ENCODE peak calls at places on chromosomes 12 and 14, in six cellular contexts. D, T, O, Z, X and J are unnamed samples. For H3K36me3 and H3K27me3, the result is how much of the 10 kb centered on the place peaks cover.

GRCh38 chr12:11823043-11823442 is 173.6 kb downstream of the ETV6 start:
- DNase-seq in X (no peak), D (no peak), T (no peak), Z (peak), O (no peak), J (no peak)

GRCh38 chr14:102262894-102263462 is 42.0 kb downstream of the MOK start:
- DNase-seq in T (no peak), O (peak), Z (peak), X (no peak), D (no peak), J (peak)

GRCh38 chr14:29913550-29913949 is 14.1 kb downstream of the PRKD1 start:
- DNase-seq in Z (peak), T (no peak), X (no peak), O (no peak), D (no peak), J (no peak)

GRCh38 chr14:71692496-71692895 is 239.7 kb upstream of the RGS6 start:
- DNase-seq in O (no peak), D (no peak), T (no peak), X (no peak), Z (peak), J (no peak)

GRCh38 chr12:11685261-11685660 is 35.8 kb downstream of the ETV6 start:
- DNase-seq in X (no peak), Z (no peak), T (no peak), O (no peak), D (no peak), J (no peak)

GRCh38 chr12:40632933-40633332 is 59.3 kb upstream of the CNTN1 start:
- DNase-seq in T (no peak), O (no peak), Z (no peak), X (no peak), D (no peak), J (no peak)

GRCh38 chr14:101626331-101626730 is 65.0 kb downstream of the DIO3 start:
- DNase-seq in D (no peak), X (no peak), O (no peak), Z (no peak), T (no peak), J (no peak)

GRCh38 chr12:114936148-114937099 is 252.4 kb upstream of the TBX3 start:
- DNase-seq in D (no peak), T (no peak), Z (peak), X (no peak), O (no peak), J (peak)

GRCh38 chr12:114272071-114272470 is 133.9 kb downstream of the TBX5 start:
- DNase-seq in T (no peak), Z (no peak), X (no peak), O (no peak), D (no peak), J (no peak)

GRCh38 chr14:102140027-102140749 is 491 bp downstream of the WDR20 start:
- DNase-seq in Z (no peak), X (peak), D (peak), O (peak), T (peak), J (peak)

GRCh38 chr12:114407034-114407420 is 1.1 kb upstream of the TBX5 start:
- DNase-seq in Z (peak), X (no peak), T (no peak), D (no peak), O (peak), J (no peak)

GRCh38 chr12:123114305-123115083 is 36.4 kb downstream of the PITPNM2 start:
- DNase-seq in Z (no peak), O (no peak), T (no peak), D (no peak), X (no peak), J (no peak)

GRCh38 chr12:65414526-65414925 is 136.0 kb downstream of the MSRB3 start:
- DNase-seq in T (no peak), Z (peak), X (no peak), D (no peak), O (no peak), J (peak)

GRCh38 chr14:23433457-23433856 is 2.0 kb downstream of the MYH7 start:
- DNase-seq in O (peak), T (no peak), X (no peak), Z (no peak), D (no peak), J (no peak)

GRCh38 chr14:83583201-83583600 is 1946.7 kb upstream of the FLRT2 start:
- DNase-seq in X (no peak), D (no peak), Z (no peak), O (no peak), T (no peak), J (no peak)

GRCh38 chr14:79502751-79503148 is 708.6 kb downstream of the DIO2 start:
- DNase-seq in O (no peak), T (no peak), Z (peak), X (no peak), D (no peak), J (peak)

GRCh38 chr12:106955377-106956047 is at the start of gene TMEM263:
- DNase-seq in D (peak), Z (peak), X (peak), O (peak), T (peak), J (peak)

GRCh38 chr14:90049390-90049789 is 12.4 kb upstream of the KCNK13 start:
- DNase-seq in Z (no peak), D (no peak), T (no peak), X (no peak), O (peak), J (no peak)

GRCh38 chr12:94379479-94380113 is 80.1 kb downstream of the CEP83 start:
- DNase-seq in O (no peak), D (no peak), Z (peak), T (no peak), X (no peak), J (no peak)

GRCh38 chr12:54016478-54016964 is 7.7 kb downstream of the HOXC8 start:
- DNase-seq in O (no peak), Z (peak), T (no peak), D (no peak), X (no peak), J (no peak)

GRCh38 chr12:88896958-88897357 is 316.7 kb upstream of the KITLG start:
- DNase-seq in X (no peak), T (no peak), Z (peak), D (no peak), O (no peak), J (peak)

DNA sequence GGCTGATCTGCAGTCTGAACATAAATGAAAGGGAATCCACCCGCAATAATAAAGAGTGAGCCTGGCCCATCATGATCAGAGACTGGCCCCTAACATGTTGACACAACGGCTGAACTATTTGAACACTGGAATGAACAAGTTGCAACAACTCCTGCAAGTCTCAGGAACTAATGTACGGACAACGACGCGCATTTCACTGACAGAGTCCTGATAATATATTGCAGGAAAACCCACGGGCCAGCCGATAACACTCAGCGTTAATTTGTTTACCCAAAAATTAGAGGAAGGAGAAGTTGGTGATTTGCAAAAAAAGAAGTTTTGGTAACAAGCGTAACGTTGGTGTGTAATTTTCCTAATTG is 195.7 kb upstream of the BTG1 start:
- DNase-seq in O (no peak), X (no peak), D (no peak), Z (no peak), T (no peak), J (peak)
- H3K4me3 ChIP-seq in O (no peak), X (no peak), D (no peak), Z (no peak), T (no peak), J (peak)

DNA sequence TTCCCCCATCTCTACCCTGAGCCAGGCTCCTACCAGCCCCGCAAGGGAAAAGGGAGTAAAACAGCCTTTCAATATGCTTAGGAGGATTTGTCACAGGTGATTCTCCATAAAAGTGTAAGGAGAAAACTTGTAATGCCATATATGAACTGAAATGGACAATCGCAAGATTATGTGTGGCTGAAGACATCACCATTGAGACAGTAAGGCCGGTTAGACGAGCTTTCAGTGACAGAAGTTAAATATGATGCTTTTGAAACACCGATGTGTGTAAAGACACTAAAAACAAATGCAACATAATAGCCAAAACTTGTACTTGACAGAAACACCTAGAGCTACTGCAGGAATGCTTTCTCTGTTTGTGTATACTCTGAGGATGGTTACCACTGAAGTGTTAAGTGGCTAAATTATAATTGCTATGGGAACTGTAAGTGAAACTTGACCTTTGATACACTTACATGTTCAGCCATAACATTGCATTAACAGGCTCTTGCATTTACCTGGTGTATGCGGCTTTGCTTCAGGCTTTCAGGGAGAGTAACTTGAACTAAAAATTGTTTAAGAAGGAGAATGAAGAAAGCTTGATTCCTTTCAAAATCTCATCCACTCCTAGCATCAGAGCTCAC is 42.3 kb downstream of the FAR2 start:
- DNase-seq in Z (no peak), X (no peak), T (no peak), D (no peak), O (no peak), J (no peak)
- H3K36me3 ChIP-seq in Z (under half), X (under half), T (under half), D (under half), O (under half), J (under half)

GRCh38 chr12:131612092-131612755 is 98.7 kb upstream of the SFSWAP start:
- DNase-seq in O (no peak), X (no peak), T (no peak), Z (no peak), D (no peak), J (no peak)
- H3K27me3 ChIP-seq in O (under half), X (under half), T (under half), Z (under half), D (under half), J (under half)

DNA sequence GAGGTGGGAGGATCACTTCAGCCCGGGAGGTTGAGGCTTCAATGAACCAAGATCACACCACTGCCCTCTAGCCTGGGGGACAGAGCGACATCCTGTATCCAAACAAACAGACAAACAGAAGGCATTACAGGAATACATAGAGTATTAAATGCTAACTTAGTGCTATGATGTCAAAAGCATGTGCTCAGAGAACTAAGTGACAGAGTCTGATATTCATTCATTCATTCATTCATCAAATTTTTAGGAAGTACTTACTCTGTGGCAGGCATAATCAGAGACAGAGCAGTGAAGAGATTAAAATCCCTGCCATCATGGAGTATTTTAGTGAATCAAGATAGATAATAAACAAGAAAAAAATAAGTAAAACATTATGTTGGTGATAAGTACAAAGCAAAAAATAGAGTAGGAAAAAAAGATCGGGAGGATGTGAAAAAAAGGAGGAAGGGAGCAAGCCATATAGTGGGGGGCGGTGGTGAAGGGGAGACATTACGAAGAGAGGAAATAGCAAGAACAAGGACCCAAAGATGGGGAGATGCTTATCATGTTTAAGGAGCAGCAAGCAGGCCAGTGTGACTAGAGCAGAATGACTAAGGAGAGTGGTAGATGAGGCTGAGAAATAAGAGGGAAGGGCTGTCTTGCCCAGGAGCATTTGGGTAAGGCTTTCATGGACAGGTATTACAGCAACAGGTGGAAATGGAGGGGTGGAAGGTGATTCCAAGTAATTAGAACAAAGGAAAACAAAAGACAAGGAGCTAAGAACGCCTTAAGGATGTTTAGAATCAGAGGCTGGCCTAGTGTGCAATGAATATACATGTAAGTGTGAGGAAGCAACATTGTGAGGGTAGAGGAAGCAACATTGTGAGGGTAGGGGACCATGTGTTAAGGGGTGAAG is 2.8 kb downstream of the MAP4K5 start:
- DNase-seq in T (no peak), Z (peak), X (no peak), O (no peak), D (no peak), J (no peak)
- H3K4me3 ChIP-seq in T (no peak), Z (peak), X (no peak), O (no peak), D (no peak), J (no peak)